ENCODE peak calls at places on chromosomes 12 and 14, in six cellular contexts. One of them, this sample, is unnamed.

GRCh38 chr12:92304335-92305066 is 158.9 kb upstream of the BTG1 start:
- DNase-seq in uterus: no peak
- DNase-seq in cardiac muscle cell: no peak
- DNase-seq in fibroblast of pulmonary artery: no peak
- DNase-seq in natural killer cell: no peak
- DNase-seq in activated naive CD4-positive, alpha-beta T cell treated with anti-CD3 and anti-CD28 coated beads, Interleukin-2, amount 10 ng/mL, durations not matched to agents 7 days and 5 days: no peak
- DNase-seq in this sample: peak

GRCh38 chr12:14774944-14775651 is 28.2 kb downstream of the WBP11 start:
- DNase-seq in natural killer cell: peak
- DNase-seq in uterus: peak
- DNase-seq in activated naive CD4-positive, alpha-beta T cell treated with anti-CD3 and anti-CD28 coated beads, Interleukin-2, amount 10 ng/mL, durations not matched to agents 7 days and 5 days: peak
- DNase-seq in fibroblast of pulmonary artery: peak
- DNase-seq in cardiac muscle cell: peak
- DNase-seq in this sample: no peak

GRCh38 chr14:53796734-53797133 is 159.9 kb downstream of the BMP4 start:
- DNase-seq in natural killer cell: no peak
- DNase-seq in cardiac muscle cell: no peak
- DNase-seq in fibroblast of pulmonary artery: no peak
- DNase-seq in activated naive CD4-positive, alpha-beta T cell treated with anti-CD3 and anti-CD28 coated beads, Interleukin-2, amount 10 ng/mL, durations not matched to agents 7 days and 5 days: no peak
- DNase-seq in uterus: no peak
- DNase-seq in this sample: no peak

GRCh38 chr12:43836455-43836989 is 641 bp downstream of the TMEM117 start:
- DNase-seq in activated naive CD4-positive, alpha-beta T cell treated with anti-CD3 and anti-CD28 coated beads, Interleukin-2, amount 10 ng/mL, durations not matched to agents 7 days and 5 days: no peak
- DNase-seq in cardiac muscle cell: no peak
- DNase-seq in fibroblast of pulmonary artery: peak
- DNase-seq in natural killer cell: no peak
- DNase-seq in uterus: peak
- DNase-seq in this sample: no peak

GRCh38 chr12:76586764-76587395 is 27.3 kb upstream of the OSBPL8 start:
- DNase-seq in cardiac muscle cell: peak
- DNase-seq in uterus: peak
- DNase-seq in activated naive CD4-positive, alpha-beta T cell treated with anti-CD3 and anti-CD28 coated beads, Interleukin-2, amount 10 ng/mL, durations not matched to agents 7 days and 5 days: peak
- DNase-seq in natural killer cell: no peak
- DNase-seq in fibroblast of pulmonary artery: peak
- DNase-seq in this sample: peak

GRCh38 chr12:12099102-12099501 is 28.4 kb downstream of the BCL2L14 start:
- DNase-seq in natural killer cell: no peak
- DNase-seq in cardiac muscle cell: peak
- DNase-seq in activated naive CD4-positive, alpha-beta T cell treated with anti-CD3 and anti-CD28 coated beads, Interleukin-2, amount 10 ng/mL, durations not matched to agents 7 days and 5 days: no peak
- DNase-seq in uterus: no peak
- DNase-seq in fibroblast of pulmonary artery: peak
- DNase-seq in this sample: no peak

GRCh38 chr14:54682578-54682977 is 115.7 kb downstream of the SAMD4A start:
- DNase-seq in uterus: no peak
- DNase-seq in fibroblast of pulmonary artery: peak
- DNase-seq in cardiac muscle cell: no peak
- DNase-seq in activated naive CD4-positive, alpha-beta T cell treated with anti-CD3 and anti-CD28 coated beads, Interleukin-2, amount 10 ng/mL, durations not matched to agents 7 days and 5 days: no peak
- DNase-seq in natural killer cell: no peak
- DNase-seq in this sample: no peak

GRCh38 chr14:25180221-25180620 is 130.3 kb upstream of the STXBP6 start:
- DNase-seq in uterus: no peak
- DNase-seq in natural killer cell: no peak
- DNase-seq in fibroblast of pulmonary artery: no peak
- DNase-seq in activated naive CD4-positive, alpha-beta T cell treated with anti-CD3 and anti-CD28 coated beads, Interleukin-2, amount 10 ng/mL, durations not matched to agents 7 days and 5 days: no peak
- DNase-seq in cardiac muscle cell: no peak
- DNase-seq in this sample: no peak

GRCh38 chr14:30115756-30116155 is 188.1 kb upstream of the PRKD1 start:
- DNase-seq in uterus: no peak
- DNase-seq in natural killer cell: no peak
- DNase-seq in fibroblast of pulmonary artery: no peak
- DNase-seq in activated naive CD4-positive, alpha-beta T cell treated with anti-CD3 and anti-CD28 coated beads, Interleukin-2, amount 10 ng/mL, durations not matched to agents 7 days and 5 days: no peak
- DNase-seq in cardiac muscle cell: no peak
- DNase-seq in this sample: peak

GRCh38 chr12:14264777-14265176 is 100.7 kb upstream of the ATF7IP start:
- DNase-seq in activated naive CD4-positive, alpha-beta T cell treated with anti-CD3 and anti-CD28 coated beads, Interleukin-2, amount 10 ng/mL, durations not matched to agents 7 days and 5 days: no peak
- DNase-seq in uterus: no peak
- DNase-seq in natural killer cell: no peak
- DNase-seq in cardiac muscle cell: no peak
- DNase-seq in fibroblast of pulmonary artery: no peak
- DNase-seq in this sample: no peak

GRCh38 chr12:108193922-108194321 is 64.8 kb downstream of the WSCD2 start:
- DNase-seq in natural killer cell: no peak
- DNase-seq in activated naive CD4-positive, alpha-beta T cell treated with anti-CD3 and anti-CD28 coated beads, Interleukin-2, amount 10 ng/mL, durations not matched to agents 7 days and 5 days: peak
- DNase-seq in fibroblast of pulmonary artery: peak
- DNase-seq in uterus: peak
- DNase-seq in cardiac muscle cell: peak
- DNase-seq in this sample: peak

GRCh38 chr12:52396656-52397055 is 9.5 kb downstream of the KRT82 start:
- DNase-seq in activated naive CD4-positive, alpha-beta T cell treated with anti-CD3 and anti-CD28 coated beads, Interleukin-2, amount 10 ng/mL, durations not matched to agents 7 days and 5 days: no peak
- DNase-seq in natural killer cell: no peak
- DNase-seq in fibroblast of pulmonary artery: no peak
- DNase-seq in uterus: no peak
- DNase-seq in cardiac muscle cell: no peak
- DNase-seq in this sample: no peak

GRCh38 chr14:91143862-91144261 is 30.0 kb downstream of the DGLUCY start:
- DNase-seq in uterus: no peak
- DNase-seq in fibroblast of pulmonary artery: no peak
- DNase-seq in natural killer cell: no peak
- DNase-seq in cardiac muscle cell: no peak
- DNase-seq in activated naive CD4-positive, alpha-beta T cell treated with anti-CD3 and anti-CD28 coated beads, Interleukin-2, amount 10 ng/mL, durations not matched to agents 7 days and 5 days: no peak
- DNase-seq in this sample: no peak

GRCh38 chr14:102317564-102318248 is 1.8 kb upstream of the ZNF839 start:
- DNase-seq in cardiac muscle cell: peak
- DNase-seq in uterus: no peak
- DNase-seq in activated naive CD4-positive, alpha-beta T cell treated with anti-CD3 and anti-CD28 coated beads, Interleukin-2, amount 10 ng/mL, durations not matched to agents 7 days and 5 days: peak
- DNase-seq in natural killer cell: no peak
- DNase-seq in fibroblast of pulmonary artery: peak
- DNase-seq in this sample: no peak

GRCh38 chr14:101135796-101136742 is 232.5 kb upstream of the RTL1 start:
- DNase-seq in cardiac muscle cell: no peak
- DNase-seq in fibroblast of pulmonary artery: no peak
- DNase-seq in natural killer cell: no peak
- DNase-seq in uterus: no peak
- DNase-seq in activated naive CD4-positive, alpha-beta T cell treated with anti-CD3 and anti-CD28 coated beads, Interleukin-2, amount 10 ng/mL, durations not matched to agents 7 days and 5 days: no peak
- DNase-seq in this sample: no peak

GRCh38 chr12:4819654-4820053 is 90.1 kb upstream of the KCNA1 start:
- DNase-seq in activated naive CD4-positive, alpha-beta T cell treated with anti-CD3 and anti-CD28 coated beads, Interleukin-2, amount 10 ng/mL, durations not matched to agents 7 days and 5 days: no peak
- DNase-seq in fibroblast of pulmonary artery: no peak
- DNase-seq in uterus: no peak
- DNase-seq in cardiac muscle cell: no peak
- DNase-seq in natural killer cell: no peak
- DNase-seq in this sample: no peak

GRCh38 chr12:22733756-22734155 is 108.8 kb downstream of the ETNK1 start:
- DNase-seq in cardiac muscle cell: no peak
- DNase-seq in natural killer cell: no peak
- DNase-seq in uterus: no peak
- DNase-seq in activated naive CD4-positive, alpha-beta T cell treated with anti-CD3 and anti-CD28 coated beads, Interleukin-2, amount 10 ng/mL, durations not matched to agents 7 days and 5 days: no peak
- DNase-seq in fibroblast of pulmonary artery: no peak
- DNase-seq in this sample: no peak